ENCODE peak calls at places on chromosome 2, in seven cellular contexts. One of them, this sample, is unnamed. For H3K36me3, the result is how much of the 10 kb centered on the place peaks cover.

GRCh38 chr2:38959938-38960608 is 70.4 kb downstream of the ARHGEF33 start:
- DNase-seq in esophagus squamous epithelium: no peak
- DNase-seq in IMR-90: peak
- DNase-seq in cardiac muscle cell: peak
- DNase-seq in K562: no peak
- DNase-seq in HAP-1: no peak
- DNase-seq in hepatocyte: peak
- DNase-seq in this sample: peak

GRCh38 chr2:147543056-147543455 is 301.8 kb upstream of the ACVR2A start:
- DNase-seq in esophagus squamous epithelium: no peak
- DNase-seq in IMR-90: peak
- DNase-seq in cardiac muscle cell: no peak
- DNase-seq in K562: no peak
- DNase-seq in HAP-1: no peak
- DNase-seq in hepatocyte: no peak
- DNase-seq in this sample: no peak

GRCh38 chr2:126643431-126643830 is 12.5 kb upstream of the GYPC start:
- DNase-seq in esophagus squamous epithelium: no peak
- DNase-seq in IMR-90: no peak
- DNase-seq in cardiac muscle cell: no peak
- DNase-seq in K562: no peak
- DNase-seq in HAP-1: no peak
- DNase-seq in hepatocyte: no peak
- DNase-seq in this sample: no peak

GRCh38 chr2:98445708-98446577 is 1.3 kb downstream of the INPP4A start:
- DNase-seq in esophagus squamous epithelium: no peak
- DNase-seq in IMR-90: no peak
- DNase-seq in cardiac muscle cell: no peak
- DNase-seq in K562: peak
- DNase-seq in HAP-1: peak
- DNase-seq in hepatocyte: no peak
- DNase-seq in this sample: no peak

GRCh38 chr2:42125887-42126594 is 43.1 kb upstream of the EML4 start:
- DNase-seq in esophagus squamous epithelium: no peak
- DNase-seq in IMR-90: no peak
- DNase-seq in cardiac muscle cell: peak
- DNase-seq in K562: peak
- DNase-seq in HAP-1: no peak
- DNase-seq in hepatocyte: no peak
- DNase-seq in this sample: peak

GRCh38 chr2:203412555-203413331 is 84.5 kb downstream of the ABI2 start:
- DNase-seq in esophagus squamous epithelium: no peak
- DNase-seq in IMR-90: no peak
- DNase-seq in cardiac muscle cell: no peak
- DNase-seq in K562: no peak
- DNase-seq in HAP-1: no peak
- DNase-seq in hepatocyte: no peak
- DNase-seq in this sample: no peak

GRCh38 chr2:129080715-129081472 is 762.2 kb upstream of the HS6ST1 start:
- DNase-seq in esophagus squamous epithelium: no peak
- DNase-seq in IMR-90: no peak
- DNase-seq in cardiac muscle cell: peak
- DNase-seq in K562: no peak
- DNase-seq in HAP-1: no peak
- DNase-seq in hepatocyte: no peak
- DNase-seq in this sample: no peak

GRCh38 chr2:36568533-36569246 is 29.3 kb downstream of the FEZ2 start:
- DNase-seq in esophagus squamous epithelium: no peak
- DNase-seq in IMR-90: peak
- DNase-seq in cardiac muscle cell: peak
- DNase-seq in K562: no peak
- DNase-seq in HAP-1: no peak
- DNase-seq in hepatocyte: no peak
- DNase-seq in this sample: no peak

GRCh38 chr2:232854082-232854481 is 16.0 kb upstream of the SNORC start:
- DNase-seq in esophagus squamous epithelium: no peak
- DNase-seq in IMR-90: peak
- DNase-seq in cardiac muscle cell: peak
- DNase-seq in K562: peak
- DNase-seq in HAP-1: no peak
- DNase-seq in hepatocyte: peak
- DNase-seq in this sample: no peak

GRCh38 chr2:6832556-6832955 is 33.2 kb downstream of the CMPK2 start:
- DNase-seq in esophagus squamous epithelium: no peak
- DNase-seq in IMR-90: no peak
- DNase-seq in cardiac muscle cell: no peak
- DNase-seq in K562: no peak
- DNase-seq in HAP-1: no peak
- DNase-seq in hepatocyte: no peak
- DNase-seq in this sample: no peak

GRCh38 chr2:235051436-235052260 is 99.8 kb downstream of the SH3BP4 start:
- DNase-seq in esophagus squamous epithelium: no peak
- DNase-seq in IMR-90: peak
- DNase-seq in cardiac muscle cell: no peak
- DNase-seq in K562: no peak
- DNase-seq in HAP-1: no peak
- DNase-seq in hepatocyte: no peak
- DNase-seq in this sample: peak
- H3K36me3 ChIP-seq in esophagus squamous epithelium: under half
- H3K36me3 ChIP-seq in IMR-90: half or more
- H3K36me3 ChIP-seq in cardiac muscle cell: under half
- H3K36me3 ChIP-seq in K562: under half
- H3K36me3 ChIP-seq in HAP-1: under half
- H3K36me3 ChIP-seq in hepatocyte: under half
- H3K36me3 ChIP-seq in this sample: under half

GRCh38 chr2:83291083-83291482 is 1168.0 kb downstream of the SUCLG1 start:
- DNase-seq in esophagus squamous epithelium: no peak
- DNase-seq in IMR-90: no peak
- DNase-seq in cardiac muscle cell: no peak
- DNase-seq in K562: no peak
- DNase-seq in HAP-1: no peak
- DNase-seq in hepatocyte: no peak
- DNase-seq in this sample: no peak
- H3K4me3 ChIP-seq in esophagus squamous epithelium: no peak
- H3K4me3 ChIP-seq in IMR-90: no peak
- H3K4me3 ChIP-seq in cardiac muscle cell: no peak
- H3K4me3 ChIP-seq in K562: no peak
- H3K4me3 ChIP-seq in HAP-1: no peak
- H3K4me3 ChIP-seq in hepatocyte: no peak
- H3K4me3 ChIP-seq in this sample: no peak

GRCh38 chr2:219409619-219410018 is 8.6 kb upstream of the DES start:
- DNase-seq in esophagus squamous epithelium: no peak
- DNase-seq in IMR-90: no peak
- DNase-seq in cardiac muscle cell: no peak
- DNase-seq in K562: no peak
- DNase-seq in HAP-1: no peak
- DNase-seq in hepatocyte: no peak
- DNase-seq in this sample: no peak
- H3K36me3 ChIP-seq in esophagus squamous epithelium: under half
- H3K36me3 ChIP-seq in IMR-90: under half
- H3K36me3 ChIP-seq in cardiac muscle cell: under half
- H3K36me3 ChIP-seq in K562: under half
- H3K36me3 ChIP-seq in HAP-1: under half
- H3K36me3 ChIP-seq in hepatocyte: under half
- H3K36me3 ChIP-seq in this sample: under half

DNA sequence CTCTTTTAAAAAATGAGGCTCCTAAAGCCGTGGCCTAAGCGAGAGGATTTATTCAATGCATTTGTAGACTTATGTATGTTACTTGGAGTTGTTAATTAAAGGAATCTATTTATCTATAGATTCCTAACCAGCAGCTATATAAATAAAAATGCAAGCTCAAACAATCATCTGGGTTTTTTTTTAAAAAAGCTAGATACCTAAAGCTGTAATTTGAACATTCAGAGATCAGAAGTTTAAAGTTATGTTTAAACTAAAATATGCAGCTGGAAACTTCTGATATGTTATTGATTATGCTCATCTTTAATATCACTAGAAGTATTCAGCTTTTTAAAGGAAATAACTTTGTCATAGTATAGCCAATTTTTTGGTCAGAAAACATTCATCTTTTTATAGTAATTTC is 1.0 kb downstream of the MEIS1 start:
- DNase-seq in esophagus squamous epithelium: no peak
- DNase-seq in IMR-90: no peak
- DNase-seq in cardiac muscle cell: no peak
- DNase-seq in K562: no peak
- DNase-seq in HAP-1: no peak
- DNase-seq in hepatocyte: no peak
- DNase-seq in this sample: no peak
- H3K4me3 ChIP-seq in esophagus squamous epithelium: peak
- H3K4me3 ChIP-seq in IMR-90: peak
- H3K4me3 ChIP-seq in cardiac muscle cell: peak
- H3K4me3 ChIP-seq in K562: peak
- H3K4me3 ChIP-seq in HAP-1: peak
- H3K4me3 ChIP-seq in hepatocyte: peak
- H3K4me3 ChIP-seq in this sample: peak

GRCh38 chr2:10161206-10161931 is 38.8 kb downstream of the RRM2 start:
- DNase-seq in esophagus squamous epithelium: no peak
- DNase-seq in IMR-90: peak
- DNase-seq in cardiac muscle cell: no peak
- DNase-seq in K562: no peak
- DNase-seq in HAP-1: no peak
- DNase-seq in hepatocyte: peak
- DNase-seq in this sample: no peak

GRCh38 chr2:10159086-10159485 is 36.5 kb downstream of the RRM2 start:
- DNase-seq in esophagus squamous epithelium: no peak
- DNase-seq in IMR-90: no peak
- DNase-seq in cardiac muscle cell: no peak
- DNase-seq in K562: no peak
- DNase-seq in HAP-1: no peak
- DNase-seq in hepatocyte: no peak
- DNase-seq in this sample: no peak

GRCh38 chr2:10159486-10160160 is 37.1 kb downstream of the RRM2 start:
- DNase-seq in esophagus squamous epithelium: no peak
- DNase-seq in IMR-90: no peak
- DNase-seq in cardiac muscle cell: no peak
- DNase-seq in K562: no peak
- DNase-seq in HAP-1: no peak
- DNase-seq in hepatocyte: no peak
- DNase-seq in this sample: no peak

GRCh38 chr2:10161961-10162441 is 39.5 kb downstream of the RRM2 start:
- DNase-seq in esophagus squamous epithelium: no peak
- DNase-seq in IMR-90: no peak
- DNase-seq in cardiac muscle cell: peak
- DNase-seq in K562: no peak
- DNase-seq in HAP-1: no peak
- DNase-seq in hepatocyte: no peak
- DNase-seq in this sample: no peak

DNA sequence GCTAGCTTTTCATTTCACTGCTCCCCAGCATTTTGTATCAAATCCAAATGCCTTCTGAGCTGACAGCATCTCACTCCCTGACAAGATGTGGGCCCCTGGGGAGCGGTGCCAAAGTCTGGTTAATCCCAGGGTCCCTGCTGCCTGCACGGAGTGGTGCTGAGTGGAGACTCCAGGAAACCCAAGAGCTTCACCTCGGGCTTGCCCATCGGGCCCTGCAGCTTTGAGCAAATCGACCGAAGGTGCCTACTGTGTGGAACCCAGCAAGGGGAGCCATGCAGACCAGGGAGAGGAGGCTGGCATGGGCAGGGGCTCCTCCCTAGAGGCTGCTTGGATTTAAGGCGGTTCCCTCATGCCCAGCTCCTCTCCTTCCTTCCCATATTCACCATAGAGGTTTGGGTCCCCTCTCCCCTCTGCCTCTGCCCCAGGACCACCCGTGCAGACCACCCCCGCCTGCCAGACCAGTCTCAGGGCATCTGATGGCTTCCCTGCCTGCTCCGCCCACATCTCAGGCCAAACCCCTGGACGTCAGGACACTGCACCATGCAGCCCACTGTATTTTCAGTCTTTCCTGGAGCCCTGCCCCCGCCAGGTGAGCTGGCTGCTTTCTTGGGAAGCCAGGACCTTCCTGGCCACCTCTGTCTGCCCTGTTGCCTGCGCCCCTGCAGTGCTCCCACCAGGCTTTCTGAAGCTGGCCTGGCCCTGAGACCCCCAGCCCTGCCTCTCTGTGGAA is 37.9 kb downstream of the RRM2 start:
- DNase-seq in esophagus squamous epithelium: no peak
- DNase-seq in IMR-90: no peak
- DNase-seq in cardiac muscle cell: no peak
- DNase-seq in K562: no peak
- DNase-seq in HAP-1: no peak
- DNase-seq in hepatocyte: no peak
- DNase-seq in this sample: no peak
- H3K36me3 ChIP-seq in esophagus squamous epithelium: under half
- H3K36me3 ChIP-seq in IMR-90: under half
- H3K36me3 ChIP-seq in cardiac muscle cell: under half
- H3K36me3 ChIP-seq in K562: under half
- H3K36me3 ChIP-seq in HAP-1: under half
- H3K36me3 ChIP-seq in hepatocyte: under half
- H3K36me3 ChIP-seq in this sample: under half